ENCODE peak calls at places on chromosomes 3 and 15, in six cellular contexts. N is heart left ventricle, H is transverse colon, R is sigmoid colon, G is IMR-90, Y is ovary. V is an unnamed sample.

GRCh38 chr3:152267319-152267689 is 1.4 kb upstream of the MBNL1 start:
- DNase-seq in G (no peak), H (no peak), Y (no peak), N (no peak), R (no peak), V (no peak)

GRCh38 chr3:192915724-192916123 is 1.9 kb downstream of the MB21D2 start:
- DNase-seq in R (no peak), G (peak; percentile 36), N (no peak), H (no peak), Y (no peak), V (no peak)

GRCh38 chr3:50378024-50378423 is 18.7 kb upstream of the TMEM115 start:
- DNase-seq in N (no peak), G (no peak), R (no peak), H (no peak), Y (no peak), V (no peak)

GRCh38 chr3:4908769-4909156 is 70.5 kb upstream of the BHLHE40 start:
- DNase-seq in G (no peak), R (no peak), N (no peak), Y (no peak), H (no peak), V (no peak)

GRCh38 chr3:129558772-129559564 is 16.0 kb downstream of the H1-8 start:
- DNase-seq in G (peak; percentile 74), R (no peak), N (no peak), Y (no peak), H (no peak), V (peak; percentile 78)

GRCh38 chr3:188947983-188948657 is 223.7 kb upstream of the TPRG1 start:
- DNase-seq in N (peak; percentile 95), R (peak; percentile 99), G (peak; percentile 85), Y (peak; percentile 95), H (peak; percentile 91), V (no peak)

GRCh38 chr3:27545061-27545460 is 60.9 kb upstream of the SLC4A7 start:
- DNase-seq in G (no peak), R (no peak), N (no peak), Y (no peak), H (no peak), V (no peak)

GRCh38 chr3:195823998-195824397 is 12.3 kb upstream of the MUC4 start:
- DNase-seq in R (no peak), H (peak; percentile 44), N (no peak), Y (no peak), G (no peak), V (no peak)

GRCh38 chr3:144590854-144591253 is 619.2 kb downstream of the DIPK2A start:
- DNase-seq in R (no peak), H (no peak), G (peak; percentile 94), Y (no peak), N (no peak), V (no peak)

GRCh38 chr3:110568246-110568645 is 503.4 kb upstream of the NECTIN3 start:
- DNase-seq in Y (no peak), R (no peak), H (no peak), G (peak; percentile 94), N (no peak), V (no peak)

GRCh38 chr3:12799525-12800440 is 3.3 kb downstream of the CAND2 start:
- DNase-seq in R (no peak), N (no peak), Y (peak; percentile 29), G (no peak), H (no peak), V (peak; percentile 58)

GRCh38 chr3:142853270-142854163 is 35.4 kb downstream of the PCOLCE2 start:
- DNase-seq in Y (no peak), R (no peak), N (peak; percentile 42), G (peak; percentile 21), H (no peak), V (no peak)

DNA sequence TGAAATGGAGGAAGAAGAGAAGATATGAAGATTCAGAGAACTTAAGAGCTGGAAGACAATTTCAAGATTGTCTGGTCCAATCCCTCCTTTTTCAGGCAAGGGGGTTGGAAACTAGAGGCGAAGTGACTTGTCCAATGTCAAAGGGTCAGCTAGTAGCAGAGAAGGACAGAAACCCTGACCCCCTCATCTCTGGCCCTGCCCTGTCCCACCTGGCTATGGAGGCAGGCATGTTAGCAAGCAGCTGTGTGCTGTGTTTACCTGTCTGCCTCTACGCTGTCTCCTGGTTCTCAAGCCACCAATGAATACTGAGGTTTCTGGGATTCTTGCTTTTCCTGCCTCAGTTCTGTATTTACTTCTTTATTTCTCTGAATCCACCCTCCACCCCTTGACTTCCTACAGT is 342 bp downstream of the TGM5 start:
- DNase-seq in Y (no peak), N (no peak), R (no peak), H (no peak), G (no peak), V (no peak)
- H3K27me3 ChIP-seq in Y (no peaks in the 10 kb centered on the region), N (peaks cover 10% of the 10 kb centered on the region), R (no peaks in the 10 kb centered on the region), H (peaks cover 11% of the 10 kb centered on the region), G (peaks cover 48% of the 10 kb centered on the region), V (no peaks in the 10 kb centered on the region)

GRCh38 chr3:8761866-8762265 is 7.5 kb downstream of the OXTR start:
- DNase-seq in N (no peak), G (no peak), H (no peak), R (no peak), Y (no peak), V (no peak)
- TF ChIP-seq POLR2A in N (no peak), G (no peak), H (no peak), R (no peak), Y (no peak), V (no peak)

GRCh38 chr15:51332211-51333147 is 5.9 kb downstream of the CYP19A1 start:
- DNase-seq in N (no peak), G (no peak), Y (no peak), H (no peak), R (no peak), V (no peak)
- H3K27me3 ChIP-seq in N (no peaks in the 10 kb centered on the region), G (peaks cover 14% of the 10 kb centered on the region), Y (no peaks in the 10 kb centered on the region), H (no peaks in the 10 kb centered on the region), R (no peaks in the 10 kb centered on the region), V (no peaks in the 10 kb centered on the region)

GRCh38 chr3:39809181-39809994 is at the start of gene MYRIP:
- DNase-seq in Y (peak; percentile 77), N (peak; percentile 63), R (peak; percentile 69), G (no peak), H (peak; percentile 81), V (peak; percentile 84)
- TF ChIP-seq POLR2A in Y (no peak), N (no peak), R (no peak), G (no peak), H (peak; percentile 28), V (peak; percentile 36)

GRCh38 chr15:66241301-66241700 is 12.2 kb downstream of the MEGF11 start:
- DNase-seq in H (no peak), R (no peak), G (no peak), Y (no peak), N (no peak), V (no peak)
- H3K27me3 ChIP-seq in H (peaks cover 10% of the 10 kb centered on the region), R (no peaks in the 10 kb centered on the region), G (peaks cover 57% of the 10 kb centered on the region), Y (no peaks in the 10 kb centered on the region), N (peaks cover 15% of the 10 kb centered on the region), V (peaks cover 14% of the 10 kb centered on the region)

DNA sequence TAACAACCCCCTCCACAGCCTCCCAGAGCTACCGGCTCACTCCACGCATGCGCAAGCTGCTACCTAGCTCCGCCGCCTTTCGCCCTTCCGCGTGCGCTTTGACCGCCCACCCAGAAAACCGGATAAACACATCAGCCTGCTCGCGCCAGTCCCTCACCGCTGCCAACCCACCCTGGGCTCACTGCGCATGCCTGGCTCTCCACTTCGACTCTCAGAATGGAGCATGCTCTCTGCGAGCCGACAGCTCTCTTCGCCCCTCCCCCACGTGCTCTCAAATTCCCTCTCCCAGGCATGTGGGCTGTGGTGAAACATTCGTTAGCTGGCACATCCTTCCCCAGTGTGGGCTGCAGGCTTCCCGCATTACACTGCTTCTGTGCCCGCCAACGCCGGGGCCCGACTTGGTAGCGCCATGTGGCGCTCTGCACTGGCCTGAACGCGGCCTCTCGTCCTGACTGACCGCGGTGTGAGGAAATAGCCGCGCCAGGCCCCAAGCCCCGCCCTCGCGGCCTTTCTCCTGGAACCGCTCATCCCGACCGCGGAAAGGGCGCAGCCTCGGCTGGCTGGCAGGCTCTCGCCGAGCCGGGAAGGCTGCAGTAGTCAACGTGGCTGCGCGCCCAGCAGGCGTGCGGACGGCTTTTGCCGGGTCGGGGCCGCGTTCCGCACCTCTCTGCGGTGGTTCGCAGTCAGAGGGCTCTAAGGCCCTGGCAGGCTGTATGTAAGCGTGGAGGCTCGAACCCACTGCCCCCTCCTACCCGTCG is 445 bp upstream of the MSL2 start:
- DNase-seq in Y (peak; percentile 100), N (peak; percentile 99), H (peak; percentile 99), G (peak; percentile 100), R (peak; percentile 100), V (peak; percentile 99)
- TF ChIP-seq POLR2A in Y (peak; percentile 30), N (no peak), H (peak; percentile 78), G (peak; percentile 88), R (peak; percentile 14), V (peak; percentile 54)

GRCh38 chr3:128496019-128496601 is 3.1 kb upstream of the GATA2 start:
- DNase-seq in G (no peak), R (peak; percentile 38), H (no peak), Y (no peak), N (no peak), V (peak; percentile 54)
- H3K27me3 ChIP-seq in G (peaks cover 46% of the 10 kb centered on the region), R (peaks cover 53% of the 10 kb centered on the region), H (peaks cover 100% of the 10 kb centered on the region), Y (peaks cover 4% of the 10 kb centered on the region), N (peaks cover 43% of the 10 kb centered on the region), V (peaks cover 60% of the 10 kb centered on the region)

DNA sequence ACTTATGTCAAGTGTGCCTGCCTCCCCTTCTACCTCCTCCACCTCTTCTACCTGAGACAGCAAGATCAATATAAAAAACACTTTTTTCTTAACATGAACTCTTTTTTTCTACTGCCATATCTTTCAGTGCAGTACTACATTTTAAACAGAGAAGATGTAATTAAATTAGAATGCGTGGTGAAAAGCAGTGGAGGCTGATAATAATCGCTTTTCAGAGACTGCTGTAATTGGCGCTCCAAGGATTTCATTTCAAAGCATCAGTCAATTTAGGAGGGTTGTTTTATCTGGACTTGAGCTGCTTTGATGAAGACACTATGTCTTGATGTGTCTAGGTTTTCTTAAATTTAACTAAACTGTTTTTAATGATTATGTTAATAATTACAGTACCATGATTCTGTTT is 85.3 kb upstream of the CRBN start:
- DNase-seq in R (no peak), H (no peak), Y (no peak), N (no peak), G (no peak), V (no peak)
- TF ChIP-seq POLR2A in R (no peak), H (no peak), Y (no peak), N (no peak), G (no peak), V (no peak)

V was measured in spleen.